ENCODE peak calls at places on chromosomes 11 and 22, in six cellular contexts. M, P, D, Q, Y and F are unnamed samples.

GRCh38 chr22:49258107-49259010 is 569.3 kb downstream of the BRD1 start:
- DNase-seq in M (no peak), P (no peak), D (peak), Q (no peak), Y (no peak), F (no peak)

GRCh38 chr11:69295995-69296889 is 2.3 kb downstream of the MYEOV start:
- DNase-seq in M (peak), P (no peak), D (no peak), Q (peak), Y (no peak), F (no peak)

GRCh38 chr11:8828580-8829358 is 82.2 kb upstream of the AKIP1 start:
- DNase-seq in M (peak), P (no peak), D (peak), Q (peak), Y (no peak), F (no peak)

GRCh38 chr11:88575876-88576275 is 238.3 kb upstream of the CTSC start:
- DNase-seq in M (no peak), P (no peak), D (no peak), Q (no peak), Y (no peak), F (no peak)

GRCh38 chr11:134584706-134585445 is 172.8 kb upstream of the B3GAT1 start:
- DNase-seq in M (no peak), P (no peak), D (peak), Q (no peak), Y (no peak), F (no peak)

GRCh38 chr11:129283141-129283540 is 91.0 kb upstream of the ARHGAP32 start:
- DNase-seq in M (no peak), P (no peak), D (peak), Q (no peak), Y (no peak), F (peak)

GRCh38 chr11:93936416-93936815 is 84.7 kb upstream of the HEPHL1 start:
- DNase-seq in M (no peak), P (no peak), D (no peak), Q (no peak), Y (no peak), F (no peak)

GRCh38 chr11:70796601-70797000 is 398.3 kb downstream of the CTTN start:
- DNase-seq in M (no peak), P (no peak), D (peak), Q (no peak), Y (no peak), F (peak)

GRCh38 chr11:77345621-77346020 is 44.1 kb upstream of the GDPD4 start:
- DNase-seq in M (peak), P (no peak), D (no peak), Q (peak), Y (no peak), F (no peak)

GRCh38 chr22:49756656-49757055 is 71.0 kb downstream of the BRD1 start:
- DNase-seq in M (no peak), P (no peak), D (no peak), Q (no peak), Y (no peak), F (no peak)

GRCh38 chr11:129460714-129461113 is 85.1 kb downstream of the BARX2 start:
- DNase-seq in M (no peak), P (no peak), D (no peak), Q (no peak), Y (no peak), F (no peak)

GRCh38 chr22:19480789-19481188 is 1.1 kb downstream of the CDC45 start:
- DNase-seq in M (no peak), P (no peak), D (no peak), Q (no peak), Y (no peak), F (no peak)

GRCh38 chr11:1224109-1224485 is 1.2 kb downstream of the MUC5B start:
- DNase-seq in M (no peak), P (no peak), D (no peak), Q (no peak), Y (no peak), F (no peak)

GRCh38 chr11:68214173-68215086 is 1.3 kb upstream of the KMT5B start:
- DNase-seq in M (no peak), P (no peak), D (peak), Q (no peak), Y (no peak), F (peak)

GRCh38 chr11:93476796-93477195 is 66.4 kb downstream of the SMCO4 start:
- DNase-seq in M (peak), P (no peak), D (no peak), Q (peak), Y (no peak), F (no peak)

GRCh38 chr22:50314455-50315288 is 7.2 kb upstream of the PLXNB2 start:
- DNase-seq in M (no peak), P (no peak), D (peak), Q (no peak), Y (no peak), F (no peak)

GRCh38 chr11:67699521-67699920 is 25.1 kb upstream of the ALDH3B2 start:
- DNase-seq in M (peak), P (no peak), D (no peak), Q (peak), Y (no peak), F (no peak)

DNA sequence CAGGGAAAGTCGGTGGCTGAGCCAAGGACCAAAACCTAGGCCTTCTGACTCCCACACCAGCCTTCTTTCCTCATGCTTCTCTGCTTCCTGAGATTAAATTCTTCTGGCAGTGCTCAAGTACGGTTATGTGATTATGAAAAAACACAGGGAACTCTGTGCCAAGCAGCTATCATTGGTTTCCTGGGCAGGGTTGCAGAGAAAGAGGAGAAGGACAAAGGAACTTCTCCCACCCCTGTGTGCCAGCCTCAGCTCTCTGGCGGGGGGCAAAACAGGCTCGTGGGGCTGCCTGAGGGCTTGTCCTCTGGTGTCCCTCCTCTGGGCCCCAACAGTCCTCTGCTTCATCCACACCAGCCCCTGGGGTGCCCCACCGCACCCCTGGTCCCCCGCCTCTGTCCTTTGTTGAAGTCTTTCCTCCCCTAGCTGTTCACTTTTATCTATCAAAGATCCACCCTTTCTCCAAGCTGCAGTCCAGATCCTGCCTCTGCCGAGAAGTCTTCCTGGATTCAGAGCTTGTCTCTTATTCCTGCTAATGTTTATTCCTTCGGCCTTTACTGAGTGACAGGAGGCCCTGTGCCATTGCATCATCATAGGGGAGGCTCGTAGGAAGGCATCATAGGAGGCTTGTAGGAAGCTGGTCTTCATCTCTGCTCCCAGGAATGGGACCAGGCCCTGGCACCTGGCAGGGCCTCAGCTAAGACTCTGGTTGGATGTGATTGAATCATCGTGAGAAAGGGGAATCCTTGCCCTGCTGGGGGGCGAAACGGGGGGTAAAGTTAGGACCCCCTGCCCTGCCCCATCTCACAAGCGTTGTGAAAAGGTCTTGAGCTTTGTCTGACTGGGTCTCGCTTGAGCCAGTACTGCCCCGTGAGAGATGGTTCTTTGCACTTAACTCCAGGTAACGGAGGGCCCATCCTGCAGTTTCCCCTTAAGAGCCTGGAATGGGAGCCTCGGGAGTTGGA is 11.5 kb upstream of the FTH1 start:
- DNase-seq in M (no peak), P (no peak), D (no peak), Q (no peak), Y (no peak), F (no peak)
- H2AK5ac ChIP-seq in M (no peak), P (peak), D (no peak), Q (no peak), Y (peak), F (no peak)

GRCh38 chr22:44692662-44693007 is 9.4 kb upstream of the PRR5 start:
- DNase-seq in M (no peak), P (no peak), D (no peak), Q (no peak), Y (no peak), F (no peak)

GRCh38 chr22:44689915-44690524 is 12.0 kb upstream of the PRR5 start:
- DNase-seq in M (no peak), P (no peak), D (no peak), Q (no peak), Y (no peak), F (no peak)

GRCh38 chr22:44686873-44687600 is 15.0 kb upstream of the PRR5 start:
- DNase-seq in M (peak), P (no peak), D (no peak), Q (peak), Y (no peak), F (no peak)

GRCh38 chr22:44691796-44692661 is 10.0 kb upstream of the PRR5 start:
- DNase-seq in M (no peak), P (no peak), D (no peak), Q (no peak), Y (no peak), F (peak)

DNA sequence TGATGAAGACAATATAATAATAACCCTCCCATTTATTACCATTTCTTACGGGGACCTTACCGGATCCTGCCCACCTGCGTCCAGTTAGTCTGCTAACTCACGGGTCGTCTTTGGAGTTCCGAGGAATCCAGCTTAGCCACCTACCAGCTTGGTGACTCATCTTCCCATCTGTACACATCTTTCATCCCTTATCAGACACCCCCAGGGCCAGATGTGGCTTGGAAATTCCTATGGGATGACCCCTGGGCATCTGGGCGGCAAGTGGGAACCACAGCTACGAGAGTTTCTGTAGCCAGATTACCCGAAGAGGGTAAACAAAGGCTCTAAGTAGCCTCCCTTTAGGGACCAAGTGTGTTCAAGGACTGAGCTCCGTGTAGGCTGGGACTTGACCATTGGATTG is 12.8 kb upstream of the PRR5 start:
- DNase-seq in M (peak), P (no peak), D (no peak), Q (no peak), Y (no peak), F (no peak)
- H2BK5ac ChIP-seq in M (no peak), P (no peak), D (no peak), Q (no peak), Y (no peak), F (no peak)

GRCh38 chr11:58177409-58178054 is 11.3 kb upstream of the OR9Q2 start:
- DNase-seq in M (no peak), P (no peak), D (no peak), Q (no peak), Y (no peak), F (no peak)
- H2AK5ac ChIP-seq in M (no peak), P (no peak), D (no peak), Q (no peak), Y (no peak), F (no peak)

GRCh38 chr11:20034941-20035340 is 125.3 kb downstream of the DBX1 start:
- DNase-seq in M (no peak), P (no peak), D (no peak), Q (no peak), Y (no peak), F (no peak)
- H2BK5ac ChIP-seq in M (no peak), P (no peak), D (no peak), Q (no peak), Y (no peak), F (no peak)

DNA sequence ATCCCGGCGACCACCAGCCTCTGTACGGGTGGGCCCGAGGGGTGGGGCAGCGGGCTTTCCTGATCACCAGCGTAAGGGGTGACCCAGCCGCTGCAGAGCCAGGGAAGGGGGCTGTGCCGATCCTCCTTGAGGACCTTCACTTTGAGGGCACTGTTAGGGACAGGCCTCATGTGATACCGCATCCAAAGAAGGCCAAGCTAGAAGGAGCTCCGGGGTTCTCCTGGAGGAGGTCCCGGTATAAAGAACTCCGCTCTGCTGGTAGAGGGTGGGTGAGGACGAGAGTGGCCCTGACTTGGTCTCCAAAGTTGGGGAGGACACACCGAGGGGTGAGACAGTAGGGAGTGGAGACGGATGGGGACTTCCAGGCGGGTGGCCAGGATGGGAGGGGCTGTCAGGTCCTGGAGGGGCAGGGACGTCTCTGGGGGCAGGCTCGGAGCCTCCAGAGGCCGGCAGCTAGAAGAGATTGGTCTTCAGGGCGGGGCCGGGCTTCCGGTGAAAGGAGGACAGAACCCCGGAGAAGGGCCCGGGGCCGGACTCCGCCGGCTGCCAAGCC is 4.6 kb downstream of the PHOX2A start:
- DNase-seq in M (peak), P (no peak), D (peak), Q (peak), Y (no peak), F (peak)
- H2AK5ac ChIP-seq in M (peak), P (peak), D (no peak), Q (no peak), Y (no peak), F (no peak)